ENCODE peak calls at places on chromosomes 11 and 22, in six cellular contexts. One of them, this sample, is unnamed.
A peak's percentile ranks its signal among the peaks of the same experiment; 100 is the strongest.

GRCh38 chr11:126355926-126356897 is 726 bp downstream of the ST3GAL4 start:
- DNase-seq in activated CD4-positive, alpha-beta T cell treated with anti-CD3 and anti-CD28 coated beads, Interleukin-2, amount 10 ng/mL, durations not matched to agents 7 days and 5 days: no peak
- DNase-seq in stimulated activated CD8-positive, alpha-beta memory T cell treated with anti-CD3 and anti-CD28 coated beads, Interleukin-2, amount 100 ng/mL, for 48 hours: no peak
- DNase-seq in psoas muscle: peak; percentile 68
- DNase-seq in endothelial cell: peak; percentile 30
- DNase-seq in Caki2: no peak
- DNase-seq in this sample: no peak

GRCh38 chr11:112972399-112973115 is 11.3 kb downstream of the NCAM1 start:
- DNase-seq in psoas muscle: no peak
- DNase-seq in stimulated activated CD8-positive, alpha-beta memory T cell treated with anti-CD3 and anti-CD28 coated beads, Interleukin-2, amount 100 ng/mL, for 48 hours: no peak
- DNase-seq in Caki2: no peak
- DNase-seq in activated CD4-positive, alpha-beta T cell treated with anti-CD3 and anti-CD28 coated beads, Interleukin-2, amount 10 ng/mL, durations not matched to agents 7 days and 5 days: no peak
- DNase-seq in endothelial cell: no peak
- DNase-seq in this sample: no peak

GRCh38 chr11:65043881-65044501 is 3.0 kb downstream of the SAC3D1 start:
- DNase-seq in activated CD4-positive, alpha-beta T cell treated with anti-CD3 and anti-CD28 coated beads, Interleukin-2, amount 10 ng/mL, durations not matched to agents 7 days and 5 days: no peak
- DNase-seq in endothelial cell: no peak
- DNase-seq in Caki2: no peak
- DNase-seq in psoas muscle: peak; percentile 63
- DNase-seq in stimulated activated CD8-positive, alpha-beta memory T cell treated with anti-CD3 and anti-CD28 coated beads, Interleukin-2, amount 100 ng/mL, for 48 hours: no peak
- DNase-seq in this sample: no peak

GRCh38 chr22:37021710-37022482 is 2.4 kb downstream of the MPST start:
- DNase-seq in activated CD4-positive, alpha-beta T cell treated with anti-CD3 and anti-CD28 coated beads, Interleukin-2, amount 10 ng/mL, durations not matched to agents 7 days and 5 days: peak; percentile 60
- DNase-seq in stimulated activated CD8-positive, alpha-beta memory T cell treated with anti-CD3 and anti-CD28 coated beads, Interleukin-2, amount 100 ng/mL, for 48 hours: peak; percentile 53
- DNase-seq in Caki2: no peak
- DNase-seq in endothelial cell: peak; percentile 43
- DNase-seq in psoas muscle: peak; percentile 68
- DNase-seq in this sample: no peak

GRCh38 chr11:46920709-46921108 is 2.4 kb upstream of the LRP4 start:
- DNase-seq in psoas muscle: peak; percentile 83
- DNase-seq in Caki2: peak; percentile 93
- DNase-seq in stimulated activated CD8-positive, alpha-beta memory T cell treated with anti-CD3 and anti-CD28 coated beads, Interleukin-2, amount 100 ng/mL, for 48 hours: no peak
- DNase-seq in activated CD4-positive, alpha-beta T cell treated with anti-CD3 and anti-CD28 coated beads, Interleukin-2, amount 10 ng/mL, durations not matched to agents 7 days and 5 days: no peak
- DNase-seq in endothelial cell: no peak
- DNase-seq in this sample: peak; percentile 96

GRCh38 chr11:112961146-112961668 is at the start of gene NCAM1:
- DNase-seq in endothelial cell: peak; percentile 94
- DNase-seq in psoas muscle: peak; percentile 78
- DNase-seq in Caki2: peak; percentile 85
- DNase-seq in stimulated activated CD8-positive, alpha-beta memory T cell treated with anti-CD3 and anti-CD28 coated beads, Interleukin-2, amount 100 ng/mL, for 48 hours: peak; percentile 17
- DNase-seq in activated CD4-positive, alpha-beta T cell treated with anti-CD3 and anti-CD28 coated beads, Interleukin-2, amount 10 ng/mL, durations not matched to agents 7 days and 5 days: peak; percentile 11
- DNase-seq in this sample: peak; percentile 37

GRCh38 chr11:41497974-41498373 is 38.5 kb upstream of the LRRC4C start:
- DNase-seq in activated CD4-positive, alpha-beta T cell treated with anti-CD3 and anti-CD28 coated beads, Interleukin-2, amount 10 ng/mL, durations not matched to agents 7 days and 5 days: no peak
- DNase-seq in stimulated activated CD8-positive, alpha-beta memory T cell treated with anti-CD3 and anti-CD28 coated beads, Interleukin-2, amount 100 ng/mL, for 48 hours: no peak
- DNase-seq in endothelial cell: peak; percentile 3
- DNase-seq in psoas muscle: no peak
- DNase-seq in Caki2: no peak
- DNase-seq in this sample: no peak

GRCh38 chr11:86162257-86162656 is 82.3 kb upstream of the EED start:
- DNase-seq in endothelial cell: no peak
- DNase-seq in activated CD4-positive, alpha-beta T cell treated with anti-CD3 and anti-CD28 coated beads, Interleukin-2, amount 10 ng/mL, durations not matched to agents 7 days and 5 days: no peak
- DNase-seq in psoas muscle: peak; percentile 64
- DNase-seq in stimulated activated CD8-positive, alpha-beta memory T cell treated with anti-CD3 and anti-CD28 coated beads, Interleukin-2, amount 100 ng/mL, for 48 hours: no peak
- DNase-seq in Caki2: no peak
- DNase-seq in this sample: peak; percentile 22

GRCh38 chr11:123694551-123694950 is 40.1 kb upstream of the SCN3B start:
- DNase-seq in psoas muscle: no peak
- DNase-seq in endothelial cell: no peak
- DNase-seq in stimulated activated CD8-positive, alpha-beta memory T cell treated with anti-CD3 and anti-CD28 coated beads, Interleukin-2, amount 100 ng/mL, for 48 hours: no peak
- DNase-seq in Caki2: no peak
- DNase-seq in activated CD4-positive, alpha-beta T cell treated with anti-CD3 and anti-CD28 coated beads, Interleukin-2, amount 10 ng/mL, durations not matched to agents 7 days and 5 days: no peak
- DNase-seq in this sample: no peak

GRCh38 chr22:35053060-35053835 is 12.7 kb upstream of the ISX start:
- DNase-seq in activated CD4-positive, alpha-beta T cell treated with anti-CD3 and anti-CD28 coated beads, Interleukin-2, amount 10 ng/mL, durations not matched to agents 7 days and 5 days: no peak
- DNase-seq in psoas muscle: no peak
- DNase-seq in endothelial cell: no peak
- DNase-seq in Caki2: no peak
- DNase-seq in stimulated activated CD8-positive, alpha-beta memory T cell treated with anti-CD3 and anti-CD28 coated beads, Interleukin-2, amount 100 ng/mL, for 48 hours: no peak
- DNase-seq in this sample: no peak

GRCh38 chr11:91871048-91871447 is 353.6 kb upstream of the FAT3 start:
- DNase-seq in activated CD4-positive, alpha-beta T cell treated with anti-CD3 and anti-CD28 coated beads, Interleukin-2, amount 10 ng/mL, durations not matched to agents 7 days and 5 days: no peak
- DNase-seq in stimulated activated CD8-positive, alpha-beta memory T cell treated with anti-CD3 and anti-CD28 coated beads, Interleukin-2, amount 100 ng/mL, for 48 hours: no peak
- DNase-seq in Caki2: no peak
- DNase-seq in endothelial cell: no peak
- DNase-seq in psoas muscle: no peak
- DNase-seq in this sample: no peak

GRCh38 chr22:19385221-19385906 is 46.2 kb downstream of the HIRA start:
- DNase-seq in stimulated activated CD8-positive, alpha-beta memory T cell treated with anti-CD3 and anti-CD28 coated beads, Interleukin-2, amount 100 ng/mL, for 48 hours: no peak
- DNase-seq in endothelial cell: no peak
- DNase-seq in psoas muscle: no peak
- DNase-seq in activated CD4-positive, alpha-beta T cell treated with anti-CD3 and anti-CD28 coated beads, Interleukin-2, amount 10 ng/mL, durations not matched to agents 7 days and 5 days: no peak
- DNase-seq in Caki2: no peak
- DNase-seq in this sample: no peak

GRCh38 chr11:75066061-75066460 is 30.6 kb downstream of the OR2AT4 start:
- DNase-seq in activated CD4-positive, alpha-beta T cell treated with anti-CD3 and anti-CD28 coated beads, Interleukin-2, amount 10 ng/mL, durations not matched to agents 7 days and 5 days: no peak
- DNase-seq in psoas muscle: no peak
- DNase-seq in stimulated activated CD8-positive, alpha-beta memory T cell treated with anti-CD3 and anti-CD28 coated beads, Interleukin-2, amount 100 ng/mL, for 48 hours: no peak
- DNase-seq in Caki2: no peak
- DNase-seq in endothelial cell: no peak
- DNase-seq in this sample: no peak

GRCh38 chr11:100821198-100821597 is 134.1 kb downstream of the ARHGAP42 start:
- DNase-seq in psoas muscle: no peak
- DNase-seq in stimulated activated CD8-positive, alpha-beta memory T cell treated with anti-CD3 and anti-CD28 coated beads, Interleukin-2, amount 100 ng/mL, for 48 hours: no peak
- DNase-seq in activated CD4-positive, alpha-beta T cell treated with anti-CD3 and anti-CD28 coated beads, Interleukin-2, amount 10 ng/mL, durations not matched to agents 7 days and 5 days: no peak
- DNase-seq in Caki2: peak; percentile 34
- DNase-seq in endothelial cell: no peak
- DNase-seq in this sample: peak; percentile 84

GRCh38 chr22:48707749-48708557 is 1119.7 kb downstream of the BRD1 start:
- DNase-seq in activated CD4-positive, alpha-beta T cell treated with anti-CD3 and anti-CD28 coated beads, Interleukin-2, amount 10 ng/mL, durations not matched to agents 7 days and 5 days: no peak
- DNase-seq in psoas muscle: no peak
- DNase-seq in endothelial cell: no peak
- DNase-seq in Caki2: no peak
- DNase-seq in stimulated activated CD8-positive, alpha-beta memory T cell treated with anti-CD3 and anti-CD28 coated beads, Interleukin-2, amount 100 ng/mL, for 48 hours: no peak
- DNase-seq in this sample: no peak

GRCh38 chr11:77377734-77378133 is 76.2 kb upstream of the GDPD4 start:
- DNase-seq in stimulated activated CD8-positive, alpha-beta memory T cell treated with anti-CD3 and anti-CD28 coated beads, Interleukin-2, amount 100 ng/mL, for 48 hours: no peak
- DNase-seq in psoas muscle: no peak
- DNase-seq in endothelial cell: peak; percentile 3
- DNase-seq in Caki2: no peak
- DNase-seq in activated CD4-positive, alpha-beta T cell treated with anti-CD3 and anti-CD28 coated beads, Interleukin-2, amount 10 ng/mL, durations not matched to agents 7 days and 5 days: no peak
- DNase-seq in this sample: no peak

GRCh38 chr22:35072939-35073338 is 7.0 kb downstream of the ISX start:
- DNase-seq in Caki2: peak; percentile 29
- DNase-seq in stimulated activated CD8-positive, alpha-beta memory T cell treated with anti-CD3 and anti-CD28 coated beads, Interleukin-2, amount 100 ng/mL, for 48 hours: no peak
- DNase-seq in endothelial cell: no peak
- DNase-seq in psoas muscle: no peak
- DNase-seq in activated CD4-positive, alpha-beta T cell treated with anti-CD3 and anti-CD28 coated beads, Interleukin-2, amount 10 ng/mL, durations not matched to agents 7 days and 5 days: no peak
- DNase-seq in this sample: no peak

GRCh38 chr22:40436460-40437431 is 66.4 kb downstream of the SGSM3 start:
- DNase-seq in endothelial cell: no peak
- DNase-seq in Caki2: peak; percentile 68
- DNase-seq in activated CD4-positive, alpha-beta T cell treated with anti-CD3 and anti-CD28 coated beads, Interleukin-2, amount 10 ng/mL, durations not matched to agents 7 days and 5 days: peak; percentile 26
- DNase-seq in stimulated activated CD8-positive, alpha-beta memory T cell treated with anti-CD3 and anti-CD28 coated beads, Interleukin-2, amount 100 ng/mL, for 48 hours: no peak
- DNase-seq in psoas muscle: no peak
- DNase-seq in this sample: peak; percentile 20

GRCh38 chr11:63493127-63493526 is 2.2 kb upstream of the PLAAT5 start:
- DNase-seq in activated CD4-positive, alpha-beta T cell treated with anti-CD3 and anti-CD28 coated beads, Interleukin-2, amount 10 ng/mL, durations not matched to agents 7 days and 5 days: no peak
- DNase-seq in psoas muscle: no peak
- DNase-seq in stimulated activated CD8-positive, alpha-beta memory T cell treated with anti-CD3 and anti-CD28 coated beads, Interleukin-2, amount 100 ng/mL, for 48 hours: no peak
- DNase-seq in Caki2: no peak
- DNase-seq in endothelial cell: no peak
- DNase-seq in this sample: no peak

GRCh38 chr11:120546312-120547205 is 35.0 kb downstream of the GRIK4 start:
- DNase-seq in activated CD4-positive, alpha-beta T cell treated with anti-CD3 and anti-CD28 coated beads, Interleukin-2, amount 10 ng/mL, durations not matched to agents 7 days and 5 days: no peak
- DNase-seq in psoas muscle: peak; percentile 69
- DNase-seq in Caki2: peak; percentile 86
- DNase-seq in endothelial cell: no peak
- DNase-seq in stimulated activated CD8-positive, alpha-beta memory T cell treated with anti-CD3 and anti-CD28 coated beads, Interleukin-2, amount 100 ng/mL, for 48 hours: no peak
- DNase-seq in this sample: peak; percentile 91

GRCh38 chr11:120383518-120384155 is 47.4 kb downstream of the ARHGEF12 start:
- DNase-seq in activated CD4-positive, alpha-beta T cell treated with anti-CD3 and anti-CD28 coated beads, Interleukin-2, amount 10 ng/mL, durations not matched to agents 7 days and 5 days: no peak
- DNase-seq in stimulated activated CD8-positive, alpha-beta memory T cell treated with anti-CD3 and anti-CD28 coated beads, Interleukin-2, amount 100 ng/mL, for 48 hours: no peak
- DNase-seq in endothelial cell: no peak
- DNase-seq in psoas muscle: no peak
- DNase-seq in Caki2: no peak
- DNase-seq in this sample: no peak

GRCh38 chr22:45785458-45785857 is 113.8 kb downstream of the ATXN10 start:
- DNase-seq in endothelial cell: no peak
- DNase-seq in activated CD4-positive, alpha-beta T cell treated with anti-CD3 and anti-CD28 coated beads, Interleukin-2, amount 10 ng/mL, durations not matched to agents 7 days and 5 days: no peak
- DNase-seq in Caki2: peak; percentile 91
- DNase-seq in stimulated activated CD8-positive, alpha-beta memory T cell treated with anti-CD3 and anti-CD28 coated beads, Interleukin-2, amount 100 ng/mL, for 48 hours: no peak
- DNase-seq in psoas muscle: no peak
- DNase-seq in this sample: peak; percentile 71

GRCh38 chr11:1384206-1384965 is 5.3 kb upstream of the BRSK2 start:
- DNase-seq in psoas muscle: peak; percentile 46
- DNase-seq in Caki2: no peak
- DNase-seq in stimulated activated CD8-positive, alpha-beta memory T cell treated with anti-CD3 and anti-CD28 coated beads, Interleukin-2, amount 100 ng/mL, for 48 hours: no peak
- DNase-seq in activated CD4-positive, alpha-beta T cell treated with anti-CD3 and anti-CD28 coated beads, Interleukin-2, amount 10 ng/mL, durations not matched to agents 7 days and 5 days: no peak
- DNase-seq in endothelial cell: no peak
- DNase-seq in this sample: no peak